ENCODE peak calls at places on chromosomes 6 and 20, in four cellular contexts. One of them, this sample, is unnamed.

GRCh38 chr6:42446370-42446769 is 5.4 kb downstream of the TRERF1 start:
- DNase-seq in mesenchymal stem cell: no peak
- DNase-seq in A549: no peak
- DNase-seq in GM23248: no peak
- DNase-seq in this sample: no peak

GRCh38 chr20:24936526-24937407 is 12.3 kb upstream of the CST7 start:
- DNase-seq in GM23248: no peak
- DNase-seq in A549: no peak
- DNase-seq in mesenchymal stem cell: no peak
- DNase-seq in this sample: no peak

GRCh38 chr6:111258615-111259088 is 171.3 kb downstream of the SLC16A10 start:
- DNase-seq in A549: no peak
- DNase-seq in GM23248: peak
- DNase-seq in mesenchymal stem cell: no peak
- DNase-seq in this sample: no peak

GRCh38 chr6:37097335-37097734 is 72.6 kb upstream of the PIM1 start:
- DNase-seq in GM23248: no peak
- DNase-seq in A549: no peak
- DNase-seq in mesenchymal stem cell: no peak
- DNase-seq in this sample: no peak

GRCh38 chr20:58718729-58719128 is 26.1 kb downstream of the NPEPL1 start:
- DNase-seq in A549: no peak
- DNase-seq in GM23248: no peak
- DNase-seq in mesenchymal stem cell: no peak
- DNase-seq in this sample: no peak

GRCh38 chr6:91653954-91654843 is 1067.3 kb upstream of the MAP3K7 start:
- DNase-seq in A549: no peak
- DNase-seq in mesenchymal stem cell: no peak
- DNase-seq in GM23248: no peak
- DNase-seq in this sample: no peak

GRCh38 chr20:6583134-6583738 is 184.2 kb upstream of the BMP2 start:
- DNase-seq in GM23248: peak
- DNase-seq in A549: peak
- DNase-seq in mesenchymal stem cell: peak
- DNase-seq in this sample: peak

GRCh38 chr20:43799150-43799711 is 72.4 kb upstream of the GTSF1L start:
- DNase-seq in A549: no peak
- DNase-seq in mesenchymal stem cell: peak
- DNase-seq in GM23248: peak
- DNase-seq in this sample: no peak

GRCh38 chr6:163780993-163781392 is 366.5 kb downstream of the QKI start:
- DNase-seq in mesenchymal stem cell: no peak
- DNase-seq in GM23248: no peak
- DNase-seq in A549: no peak
- DNase-seq in this sample: no peak

GRCh38 chr6:127482318-127482717 is 23.1 kb upstream of the KIAA0408 start:
- DNase-seq in mesenchymal stem cell: no peak
- DNase-seq in GM23248: no peak
- DNase-seq in A549: no peak
- DNase-seq in this sample: no peak

GRCh38 chr20:31595654-31596411 is 9.3 kb upstream of the ID1 start:
- DNase-seq in GM23248: peak
- DNase-seq in A549: peak
- DNase-seq in mesenchymal stem cell: peak
- DNase-seq in this sample: no peak

GRCh38 chr6:27312146-27312949 is at the start of gene POM121L2:
- DNase-seq in A549: peak
- DNase-seq in mesenchymal stem cell: peak
- DNase-seq in GM23248: peak
- DNase-seq in this sample: no peak

GRCh38 chr20:47181056-47181862 is 175.2 kb downstream of the ZMYND8 start:
- DNase-seq in mesenchymal stem cell: peak
- DNase-seq in A549: peak
- DNase-seq in GM23248: peak
- DNase-seq in this sample: no peak

GRCh38 chr6:81998432-81998831 is 246.0 kb upstream of the TENT5A start:
- DNase-seq in mesenchymal stem cell: peak
- DNase-seq in A549: no peak
- DNase-seq in GM23248: peak
- DNase-seq in this sample: no peak

GRCh38 chr6:11315743-11316437 is 83.4 kb upstream of the NEDD9 start:
- DNase-seq in A549: peak
- DNase-seq in GM23248: peak
- DNase-seq in mesenchymal stem cell: peak
- DNase-seq in this sample: no peak

GRCh38 chr6:17505767-17506280 is 94.3 kb upstream of the FAM8A1 start:
- DNase-seq in GM23248: peak
- DNase-seq in A549: no peak
- DNase-seq in mesenchymal stem cell: peak
- DNase-seq in this sample: no peak

GRCh38 chr6:36677059-36677749 is 1.3 kb upstream of the CDKN1A start:
- DNase-seq in A549: no peak
- DNase-seq in GM23248: peak
- DNase-seq in mesenchymal stem cell: peak
- DNase-seq in this sample: no peak

GRCh38 chr6:28589952-28590340 is 64.3 kb downstream of the GPX5 start:
- DNase-seq in A549: no peak
- DNase-seq in mesenchymal stem cell: no peak
- DNase-seq in GM23248: peak
- DNase-seq in this sample: no peak

GRCh38 chr6:127328043-127328442 is 15.4 kb downstream of the ECHDC1 start:
- DNase-seq in mesenchymal stem cell: no peak
- DNase-seq in GM23248: peak
- DNase-seq in A549: no peak
- DNase-seq in this sample: no peak

GRCh38 chr6:93678841-93679454 is 259.6 kb upstream of the EPHA7 start:
- DNase-seq in A549: no peak
- DNase-seq in GM23248: no peak
- DNase-seq in mesenchymal stem cell: peak
- DNase-seq in this sample: no peak

GRCh38 chr6:28643017-28643740 is 117.5 kb downstream of the GPX5 start:
- DNase-seq in GM23248: peak
- DNase-seq in mesenchymal stem cell: peak
- DNase-seq in A549: peak
- DNase-seq in this sample: peak

GRCh38 chr20:46368902-46369268 is 37.5 kb downstream of the ELMO2 start:
- DNase-seq in mesenchymal stem cell: no peak
- DNase-seq in A549: no peak
- DNase-seq in GM23248: peak
- DNase-seq in this sample: no peak

GRCh38 chr20:47927944-47928343 is 142.7 kb upstream of the SULF2 start:
- DNase-seq in GM23248: no peak
- DNase-seq in mesenchymal stem cell: no peak
- DNase-seq in A549: no peak
- DNase-seq in this sample: no peak

GRCh38 chr20:63740070-63740500 is 509 bp downstream of the SLC2A4RG start:
- DNase-seq in mesenchymal stem cell: peak
- DNase-seq in A549: no peak
- DNase-seq in GM23248: peak
- DNase-seq in this sample: no peak

GRCh38 chr6:33777716-33778474 is 11.0 kb downstream of the LEMD2 start:
- DNase-seq in GM23248: no peak
- DNase-seq in A549: no peak
- DNase-seq in mesenchymal stem cell: no peak
- DNase-seq in this sample: no peak

GRCh38 chr6:75467906-75468460 is 25.6 kb downstream of the FILIP1 start:
- DNase-seq in A549: no peak
- DNase-seq in mesenchymal stem cell: no peak
- DNase-seq in GM23248: no peak
- DNase-seq in this sample: no peak

GRCh38 chr6:166305562-166306117 is 2.6 kb downstream of the PRR18 start:
- DNase-seq in GM23248: no peak
- DNase-seq in A549: no peak
- DNase-seq in mesenchymal stem cell: no peak
- DNase-seq in this sample: no peak

GRCh38 chr6:111888928-111889696 is 15.9 kb upstream of the FYN start:
- DNase-seq in mesenchymal stem cell: peak
- DNase-seq in A549: no peak
- DNase-seq in GM23248: peak
- DNase-seq in this sample: peak

GRCh38 chr20:38245753-38246152 is 14.8 kb downstream of the KIAA1755 start:
- DNase-seq in A549: no peak
- DNase-seq in mesenchymal stem cell: no peak
- DNase-seq in GM23248: no peak
- DNase-seq in this sample: no peak

GRCh38 chr6:27720607-27721580 is 191.3 kb downstream of the OR2B2 start:
- DNase-seq in mesenchymal stem cell: peak
- DNase-seq in GM23248: peak
- DNase-seq in A549: peak
- DNase-seq in this sample: no peak

GRCh38 chr6:109383438-109383940 is 1.2 kb upstream of the CD164 start:
- DNase-seq in A549: no peak
- DNase-seq in GM23248: peak
- DNase-seq in mesenchymal stem cell: peak
- DNase-seq in this sample: no peak

GRCh38 chr20:2799271-2799670 is 1.2 kb downstream of the CPXM1 start:
- DNase-seq in mesenchymal stem cell: no peak
- DNase-seq in GM23248: no peak
- DNase-seq in A549: no peak
- DNase-seq in this sample: no peak

GRCh38 chr6:29763491-29764289 is 40.5 kb downstream of the HLA-F start:
- DNase-seq in mesenchymal stem cell: no peak
- DNase-seq in A549: no peak
- DNase-seq in GM23248: peak
- DNase-seq in this sample: no peak

GRCh38 chr20:41004561-41005360 is 23.9 kb upstream of the TOP1 start:
- DNase-seq in GM23248: peak
- DNase-seq in mesenchymal stem cell: peak
- DNase-seq in A549: no peak
- DNase-seq in this sample: no peak

DNA sequence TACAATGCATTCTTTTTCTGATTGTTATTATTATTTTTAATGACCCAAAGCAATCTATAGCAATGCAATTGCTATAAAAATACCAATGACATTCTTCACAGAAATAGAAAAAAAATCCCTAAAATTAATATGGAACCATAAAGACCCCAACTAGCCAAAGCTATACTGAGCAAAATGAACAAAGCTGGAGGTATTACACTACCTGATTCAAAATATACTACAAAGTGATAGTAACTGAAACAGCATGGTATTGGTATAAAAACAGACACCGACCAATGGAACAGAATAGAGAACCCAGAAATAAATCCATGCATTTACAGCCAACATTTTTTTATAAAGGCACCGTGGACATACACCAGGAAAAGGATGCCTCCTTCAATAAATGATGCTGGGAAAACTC is 60.5 kb upstream of the EEF1A1 start:
- DNase-seq in mesenchymal stem cell: no peak
- DNase-seq in A549: no peak
- DNase-seq in GM23248: no peak
- DNase-seq in this sample: no peak
- H3K27ac ChIP-seq in mesenchymal stem cell: peak
- H3K27ac ChIP-seq in A549: peak
- H3K27ac ChIP-seq in GM23248: peak
- H3K27ac ChIP-seq in this sample: peak

GRCh38 chr6:46895930-46896329 is 25.8 kb downstream of the ADGRF5 start:
- DNase-seq in A549: no peak
- DNase-seq in mesenchymal stem cell: no peak
- DNase-seq in GM23248: no peak
- DNase-seq in this sample: no peak

GRCh38 chr6:46898011-46898410 is 23.7 kb downstream of the ADGRF5 start:
- DNase-seq in A549: no peak
- DNase-seq in mesenchymal stem cell: no peak
- DNase-seq in GM23248: peak
- DNase-seq in this sample: no peak

GRCh38 chr6:46894429-46894828 is 27.3 kb downstream of the ADGRF5 start:
- DNase-seq in GM23248: no peak
- DNase-seq in mesenchymal stem cell: no peak
- DNase-seq in A549: no peak
- DNase-seq in this sample: no peak

GRCh38 chr6:46891396-46891795 is 30.3 kb downstream of the ADGRF5 start:
- DNase-seq in mesenchymal stem cell: peak
- DNase-seq in GM23248: no peak
- DNase-seq in A549: no peak
- DNase-seq in this sample: no peak

DNA sequence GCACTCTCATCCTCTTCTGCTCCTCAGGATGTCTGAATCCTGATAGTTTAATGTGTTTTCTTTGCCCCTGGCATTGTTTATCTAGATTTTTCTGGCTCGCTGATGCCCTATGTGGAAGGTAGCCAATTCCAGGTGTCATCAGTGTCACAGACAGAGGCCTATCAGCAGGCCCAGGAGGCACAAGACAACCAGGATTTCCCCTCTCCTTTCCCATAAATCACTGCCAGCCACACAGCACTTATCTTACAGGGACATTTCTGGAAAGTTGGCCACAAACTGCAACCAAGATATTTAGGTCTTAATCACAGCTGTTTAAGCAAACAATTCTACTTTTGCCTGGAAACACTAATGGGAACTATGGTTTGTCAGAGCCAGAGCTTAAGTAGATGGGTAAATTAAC is 28.1 kb downstream of the ADGRF5 start:
- DNase-seq in A549: no peak
- DNase-seq in mesenchymal stem cell: peak
- DNase-seq in GM23248: no peak
- DNase-seq in this sample: no peak
- H3K27ac ChIP-seq in A549: no peak
- H3K27ac ChIP-seq in mesenchymal stem cell: no peak
- H3K27ac ChIP-seq in GM23248: no peak
- H3K27ac ChIP-seq in this sample: no peak

GRCh38 chr6:47033029-47033796 is 8.9 kb downstream of the ADGRF1 start:
- DNase-seq in mesenchymal stem cell: no peak
- DNase-seq in A549: no peak
- DNase-seq in GM23248: no peak
- DNase-seq in this sample: no peak
- H3K27ac ChIP-seq in mesenchymal stem cell: no peak
- H3K27ac ChIP-seq in A549: no peak
- H3K27ac ChIP-seq in GM23248: no peak
- H3K27ac ChIP-seq in this sample: no peak

DNA sequence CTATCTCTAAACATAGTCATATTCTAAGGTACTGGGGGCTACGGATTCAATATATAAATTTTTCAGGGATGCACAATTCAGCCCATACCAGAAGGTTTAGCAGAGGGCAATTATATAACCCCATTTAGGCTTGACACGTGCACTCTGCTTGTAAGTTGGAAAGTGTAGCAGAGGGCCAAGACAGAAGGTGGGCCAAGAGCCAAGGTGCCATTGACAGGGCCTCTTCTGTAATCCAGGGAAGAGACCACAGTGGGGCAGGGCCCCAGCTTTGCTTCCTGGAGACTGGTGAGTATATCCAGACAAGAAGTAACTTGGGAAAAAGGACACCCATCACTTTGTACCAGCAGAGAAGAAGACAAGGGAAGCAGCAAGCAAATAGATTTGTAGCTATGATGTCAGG is 672.4 kb upstream of the MARCKS start:
- DNase-seq in mesenchymal stem cell: no peak
- DNase-seq in GM23248: peak
- DNase-seq in A549: no peak
- DNase-seq in this sample: no peak
- H3K27ac ChIP-seq in mesenchymal stem cell: peak
- H3K27ac ChIP-seq in GM23248: peak
- H3K27ac ChIP-seq in A549: no peak
- H3K27ac ChIP-seq in this sample: no peak

This sample was measured in SK-N-MC.